ENCODE peak calls at places on chromosome 19, in seven cellular contexts. One of them, this sample, is unnamed.

GRCh38 chr19:17902701-17903100 is 30.1 kb upstream of the CCDC124 start:
- DNase-seq in stimulated activated CD4-positive, alpha-beta T cell treated with anti-CD3 and anti-CD28 coated beads, Interleukin-1b, Interleukin-23, amount 100 ng/mL, for 24 hours: no peak
- DNase-seq in Kasumi-1: no peak
- DNase-seq in activated CD4-positive, alpha-beta T cell treated with anti-CD3 and anti-CD28 coated beads for 1 hour: no peak
- DNase-seq in stimulated activated CD8-positive, alpha-beta memory T cell treated with anti-CD3 and anti-CD28 coated beads, Interleukin-4, amount 100 ng/mL, for 4 hours: no peak
- DNase-seq in K562: no peak
- DNase-seq in ureter: no peak
- DNase-seq in this sample: no peak

GRCh38 chr19:11265785-11266236 is 3.5 kb upstream of the DOCK6 start:
- DNase-seq in stimulated activated CD4-positive, alpha-beta T cell treated with anti-CD3 and anti-CD28 coated beads, Interleukin-1b, Interleukin-23, amount 100 ng/mL, for 24 hours: no peak
- DNase-seq in Kasumi-1: no peak
- DNase-seq in activated CD4-positive, alpha-beta T cell treated with anti-CD3 and anti-CD28 coated beads for 1 hour: no peak
- DNase-seq in stimulated activated CD8-positive, alpha-beta memory T cell treated with anti-CD3 and anti-CD28 coated beads, Interleukin-4, amount 100 ng/mL, for 4 hours: no peak
- DNase-seq in K562: peak
- DNase-seq in ureter: peak
- DNase-seq in this sample: no peak

GRCh38 chr19:15417699-15418098 is 1.1 kb downstream of the AKAP8L start:
- DNase-seq in stimulated activated CD4-positive, alpha-beta T cell treated with anti-CD3 and anti-CD28 coated beads, Interleukin-1b, Interleukin-23, amount 100 ng/mL, for 24 hours: no peak
- DNase-seq in Kasumi-1: no peak
- DNase-seq in activated CD4-positive, alpha-beta T cell treated with anti-CD3 and anti-CD28 coated beads for 1 hour: no peak
- DNase-seq in stimulated activated CD8-positive, alpha-beta memory T cell treated with anti-CD3 and anti-CD28 coated beads, Interleukin-4, amount 100 ng/mL, for 4 hours: no peak
- DNase-seq in K562: no peak
- DNase-seq in ureter: peak
- DNase-seq in this sample: no peak

GRCh38 chr19:45468159-45468651 is 409 bp downstream of the FOSB start:
- DNase-seq in stimulated activated CD4-positive, alpha-beta T cell treated with anti-CD3 and anti-CD28 coated beads, Interleukin-1b, Interleukin-23, amount 100 ng/mL, for 24 hours: no peak
- DNase-seq in Kasumi-1: peak
- DNase-seq in activated CD4-positive, alpha-beta T cell treated with anti-CD3 and anti-CD28 coated beads for 1 hour: peak
- DNase-seq in stimulated activated CD8-positive, alpha-beta memory T cell treated with anti-CD3 and anti-CD28 coated beads, Interleukin-4, amount 100 ng/mL, for 4 hours: no peak
- DNase-seq in K562: no peak
- DNase-seq in ureter: no peak
- DNase-seq in this sample: no peak

GRCh38 chr19:51794865-51795490 is at the start of gene FPR3:
- DNase-seq in stimulated activated CD4-positive, alpha-beta T cell treated with anti-CD3 and anti-CD28 coated beads, Interleukin-1b, Interleukin-23, amount 100 ng/mL, for 24 hours: no peak
- DNase-seq in Kasumi-1: no peak
- DNase-seq in activated CD4-positive, alpha-beta T cell treated with anti-CD3 and anti-CD28 coated beads for 1 hour: no peak
- DNase-seq in stimulated activated CD8-positive, alpha-beta memory T cell treated with anti-CD3 and anti-CD28 coated beads, Interleukin-4, amount 100 ng/mL, for 4 hours: no peak
- DNase-seq in K562: no peak
- DNase-seq in ureter: no peak
- DNase-seq in this sample: no peak

GRCh38 chr19:5627395-5627904 is 4.6 kb downstream of the SAFB start:
- DNase-seq in stimulated activated CD4-positive, alpha-beta T cell treated with anti-CD3 and anti-CD28 coated beads, Interleukin-1b, Interleukin-23, amount 100 ng/mL, for 24 hours: no peak
- DNase-seq in Kasumi-1: peak
- DNase-seq in activated CD4-positive, alpha-beta T cell treated with anti-CD3 and anti-CD28 coated beads for 1 hour: no peak
- DNase-seq in stimulated activated CD8-positive, alpha-beta memory T cell treated with anti-CD3 and anti-CD28 coated beads, Interleukin-4, amount 100 ng/mL, for 4 hours: no peak
- DNase-seq in K562: peak
- DNase-seq in ureter: peak
- DNase-seq in this sample: peak

GRCh38 chr19:5131866-5132561 is 163.1 kb downstream of the KDM4B start:
- DNase-seq in stimulated activated CD4-positive, alpha-beta T cell treated with anti-CD3 and anti-CD28 coated beads, Interleukin-1b, Interleukin-23, amount 100 ng/mL, for 24 hours: no peak
- DNase-seq in Kasumi-1: no peak
- DNase-seq in activated CD4-positive, alpha-beta T cell treated with anti-CD3 and anti-CD28 coated beads for 1 hour: no peak
- DNase-seq in stimulated activated CD8-positive, alpha-beta memory T cell treated with anti-CD3 and anti-CD28 coated beads, Interleukin-4, amount 100 ng/mL, for 4 hours: no peak
- DNase-seq in K562: no peak
- DNase-seq in ureter: no peak
- DNase-seq in this sample: no peak

GRCh38 chr19:41872775-41873647 is 4.1 kb upstream of the CD79A start:
- DNase-seq in stimulated activated CD4-positive, alpha-beta T cell treated with anti-CD3 and anti-CD28 coated beads, Interleukin-1b, Interleukin-23, amount 100 ng/mL, for 24 hours: peak
- DNase-seq in Kasumi-1: peak
- DNase-seq in activated CD4-positive, alpha-beta T cell treated with anti-CD3 and anti-CD28 coated beads for 1 hour: peak
- DNase-seq in stimulated activated CD8-positive, alpha-beta memory T cell treated with anti-CD3 and anti-CD28 coated beads, Interleukin-4, amount 100 ng/mL, for 4 hours: no peak
- DNase-seq in K562: peak
- DNase-seq in ureter: peak
- DNase-seq in this sample: no peak

GRCh38 chr19:7547153-7547552 is 11.6 kb downstream of the PNPLA6 start:
- DNase-seq in stimulated activated CD4-positive, alpha-beta T cell treated with anti-CD3 and anti-CD28 coated beads, Interleukin-1b, Interleukin-23, amount 100 ng/mL, for 24 hours: no peak
- DNase-seq in Kasumi-1: no peak
- DNase-seq in activated CD4-positive, alpha-beta T cell treated with anti-CD3 and anti-CD28 coated beads for 1 hour: no peak
- DNase-seq in stimulated activated CD8-positive, alpha-beta memory T cell treated with anti-CD3 and anti-CD28 coated beads, Interleukin-4, amount 100 ng/mL, for 4 hours: no peak
- DNase-seq in K562: no peak
- DNase-seq in ureter: no peak
- DNase-seq in this sample: no peak

GRCh38 chr19:45069056-45069455 is 7.2 kb downstream of the ZNF296 start:
- DNase-seq in stimulated activated CD4-positive, alpha-beta T cell treated with anti-CD3 and anti-CD28 coated beads, Interleukin-1b, Interleukin-23, amount 100 ng/mL, for 24 hours: no peak
- DNase-seq in Kasumi-1: no peak
- DNase-seq in activated CD4-positive, alpha-beta T cell treated with anti-CD3 and anti-CD28 coated beads for 1 hour: no peak
- DNase-seq in stimulated activated CD8-positive, alpha-beta memory T cell treated with anti-CD3 and anti-CD28 coated beads, Interleukin-4, amount 100 ng/mL, for 4 hours: no peak
- DNase-seq in K562: no peak
- DNase-seq in ureter: no peak
- DNase-seq in this sample: no peak

GRCh38 chr19:13122980-13123957 is 5.2 kb downstream of the NACC1 start:
- DNase-seq in stimulated activated CD4-positive, alpha-beta T cell treated with anti-CD3 and anti-CD28 coated beads, Interleukin-1b, Interleukin-23, amount 100 ng/mL, for 24 hours: no peak
- DNase-seq in Kasumi-1: no peak
- DNase-seq in activated CD4-positive, alpha-beta T cell treated with anti-CD3 and anti-CD28 coated beads for 1 hour: no peak
- DNase-seq in stimulated activated CD8-positive, alpha-beta memory T cell treated with anti-CD3 and anti-CD28 coated beads, Interleukin-4, amount 100 ng/mL, for 4 hours: no peak
- DNase-seq in K562: no peak
- DNase-seq in ureter: no peak
- DNase-seq in this sample: no peak

GRCh38 chr19:31392514-31392913 is 43.3 kb upstream of the TSHZ3 start:
- DNase-seq in stimulated activated CD4-positive, alpha-beta T cell treated with anti-CD3 and anti-CD28 coated beads, Interleukin-1b, Interleukin-23, amount 100 ng/mL, for 24 hours: no peak
- DNase-seq in Kasumi-1: no peak
- DNase-seq in activated CD4-positive, alpha-beta T cell treated with anti-CD3 and anti-CD28 coated beads for 1 hour: no peak
- DNase-seq in stimulated activated CD8-positive, alpha-beta memory T cell treated with anti-CD3 and anti-CD28 coated beads, Interleukin-4, amount 100 ng/mL, for 4 hours: no peak
- DNase-seq in K562: no peak
- DNase-seq in ureter: no peak
- DNase-seq in this sample: no peak

This sample was measured in esophagus muscularis mucosa.